ENCODE peak calls at places on chromosome 10, in ten cellular contexts. M, H, B, A, L, S, Z, I, K and F are unnamed samples.

GRCh38 chr10:50286517-50286916 is 35.2 kb upstream of the ASAH2 start:
- DNase-seq in M (no peak), H (peak), B (no peak), A (no peak), L (no peak), S (no peak), Z (no peak), I (peak), K (peak), F (no peak)

GRCh38 chr10:21336476-21337170 is 188.9 kb downstream of the SKIDA1 start:
- DNase-seq in M (no peak), H (peak), B (no peak), A (peak), L (peak), S (no peak), Z (no peak), I (peak), K (peak), F (no peak)

GRCh38 chr10:13528138-13528874 is 508 bp downstream of the BEND7 start:
- DNase-seq in M (peak), H (no peak), B (no peak), A (no peak), L (no peak), S (peak), Z (no peak), I (no peak), K (no peak), F (no peak)

GRCh38 chr10:77516575-77516974 is 121.0 kb downstream of the KCNMA1 start:
- DNase-seq in M (no peak), H (no peak), B (no peak), A (no peak), L (no peak), S (no peak), Z (no peak), I (no peak), K (no peak), F (no peak)

GRCh38 chr10:47409866-47410256 is 25.8 kb upstream of the ZNF488 start:
- DNase-seq in M (no peak), H (no peak), B (no peak), A (no peak), L (no peak), S (no peak), Z (no peak), I (no peak), K (no peak), F (no peak)

GRCh38 chr10:11901036-11901301 is 77.8 kb downstream of the PROSER2 start:
- DNase-seq in M (no peak), H (no peak), B (no peak), A (no peak), L (no peak), S (no peak), Z (no peak), I (no peak), K (no peak), F (no peak)

GRCh38 chr10:118621304-118621942 is 26.0 kb upstream of the PRLHR start:
- DNase-seq in M (no peak), H (no peak), B (no peak), A (no peak), L (no peak), S (no peak), Z (no peak), I (no peak), K (no peak), F (peak)

GRCh38 chr10:70918851-70919530 is 30.6 kb upstream of the PCBD1 start:
- DNase-seq in M (no peak), H (no peak), B (no peak), A (no peak), L (no peak), S (no peak), Z (no peak), I (no peak), K (no peak), F (no peak)

GRCh38 chr10:121188005-121188404 is 336.8 kb downstream of the WDR11 start:
- DNase-seq in M (no peak), H (no peak), B (no peak), A (no peak), L (no peak), S (no peak), Z (no peak), I (no peak), K (no peak), F (no peak)

GRCh38 chr10:48459270-48460147 is 145.4 kb downstream of the ARHGAP22 start:
- DNase-seq in M (no peak), H (no peak), B (no peak), A (no peak), L (no peak), S (no peak), Z (peak), I (no peak), K (no peak), F (no peak)

GRCh38 chr10:95792874-95793285 is 36.9 kb downstream of the ENTPD1 start:
- DNase-seq in M (no peak), H (peak), B (peak), A (no peak), L (no peak), S (no peak), Z (peak), I (peak), K (peak), F (no peak)

GRCh38 chr10:102669206-102670064 is 25.2 kb downstream of the TRIM8 start:
- DNase-seq in M (no peak), H (peak), B (no peak), A (no peak), L (no peak), S (peak), Z (no peak), I (no peak), K (no peak), F (no peak)

GRCh38 chr10:89279449-89279869 is 22.4 kb upstream of the IFIT2 start:
- DNase-seq in M (no peak), H (peak), B (no peak), A (no peak), L (no peak), S (no peak), Z (no peak), I (no peak), K (peak), F (no peak)

GRCh38 chr10:90965720-90966119 is 44.8 kb upstream of the ANKRD1 start:
- DNase-seq in M (no peak), H (no peak), B (no peak), A (no peak), L (no peak), S (no peak), Z (no peak), I (no peak), K (no peak), F (no peak)

GRCh38 chr10:31318382-31318853 is 598 bp upstream of the ZEB1 start:
- DNase-seq in M (no peak), H (peak), B (peak), A (no peak), L (peak), S (peak), Z (peak), I (no peak), K (peak), F (peak)

GRCh38 chr10:28400176-28400575 is 97.3 kb upstream of the MPP7 start:
- DNase-seq in M (no peak), H (no peak), B (no peak), A (no peak), L (no peak), S (no peak), Z (no peak), I (no peak), K (no peak), F (no peak)

GRCh38 chr10:97796651-97797050 is 24.9 kb upstream of the SFRP5 start:
- DNase-seq in M (no peak), H (no peak), B (peak), A (no peak), L (no peak), S (no peak), Z (no peak), I (no peak), K (no peak), F (peak)

GRCh38 chr10:67256984-67257383 is 331.1 kb downstream of the LRRTM3 start:
- DNase-seq in M (no peak), H (no peak), B (no peak), A (no peak), L (no peak), S (no peak), Z (no peak), I (no peak), K (peak), F (no peak)

GRCh38 chr10:71077143-71077581 is 135.2 kb upstream of the UNC5B start:
- DNase-seq in M (no peak), H (peak), B (no peak), A (no peak), L (no peak), S (no peak), Z (peak), I (no peak), K (no peak), F (no peak)

GRCh38 chr10:29353887-29354561 is 65.2 kb downstream of the LYZL1 start:
- DNase-seq in M (no peak), H (no peak), B (no peak), A (no peak), L (no peak), S (no peak), Z (no peak), I (no peak), K (no peak), F (no peak)

GRCh38 chr10:58209669-58210068 is 58.0 kb downstream of the IPMK start:
- DNase-seq in M (no peak), H (peak), B (no peak), A (no peak), L (no peak), S (no peak), Z (no peak), I (no peak), K (peak), F (no peak)

GRCh38 chr10:132229834-132230556 is 43.2 kb downstream of the DPYSL4 start:
- DNase-seq in M (no peak), H (no peak), B (peak), A (no peak), L (no peak), S (peak), Z (no peak), I (no peak), K (no peak), F (peak)

GRCh38 chr10:119644215-119644826 is 6.9 kb upstream of the BAG3 start:
- DNase-seq in M (peak), H (no peak), B (no peak), A (no peak), L (no peak), S (no peak), Z (no peak), I (no peak), K (no peak), F (no peak)

GRCh38 chr10:74328388-74328787 is 177.4 kb downstream of the ADK start:
- DNase-seq in M (no peak), H (no peak), B (no peak), A (no peak), L (no peak), S (no peak), Z (no peak), I (no peak), K (no peak), F (no peak)

GRCh38 chr10:47026301-47027107 is 115.3 kb downstream of the PTPN20 start:
- DNase-seq in M (no peak), H (no peak), B (no peak), A (no peak), L (no peak), S (no peak), Z (no peak), I (no peak), K (no peak), F (no peak)

GRCh38 chr10:113133497-113133896 is 183.4 kb downstream of the TCF7L2 start:
- DNase-seq in M (no peak), H (no peak), B (no peak), A (no peak), L (no peak), S (no peak), Z (no peak), I (peak), K (peak), F (no peak)

GRCh38 chr10:132592790-132593788 is 55.5 kb downstream of the INPP5A start:
- DNase-seq in M (no peak), H (no peak), B (peak), A (no peak), L (no peak), S (peak), Z (peak), I (no peak), K (no peak), F (peak)

GRCh38 chr10:101291254-101292193 is 62.3 kb upstream of the LBX1 start:
- DNase-seq in M (peak), H (peak), B (peak), A (no peak), L (no peak), S (peak), Z (peak), I (no peak), K (peak), F (peak)

GRCh38 chr10:122172311-122173008 is 98.6 kb upstream of the BTBD16 start:
- DNase-seq in M (no peak), H (peak), B (no peak), A (no peak), L (no peak), S (no peak), Z (no peak), I (no peak), K (no peak), F (no peak)

GRCh38 chr10:110081914-110082313 is 74.1 kb downstream of the ADD3 start:
- DNase-seq in M (no peak), H (peak), B (no peak), A (no peak), L (no peak), S (no peak), Z (no peak), I (no peak), K (peak), F (no peak)

GRCh38 chr10:3237530-3237929 is 64.9 kb upstream of the PITRM1 start:
- DNase-seq in M (no peak), H (no peak), B (no peak), A (no peak), L (no peak), S (no peak), Z (no peak), I (no peak), K (no peak), F (no peak)

GRCh38 chr10:3239920-3240909 is 67.6 kb upstream of the PITRM1 start:
- DNase-seq in M (no peak), H (peak), B (no peak), A (no peak), L (no peak), S (no peak), Z (no peak), I (no peak), K (no peak), F (no peak)

GRCh38 chr10:3241128-3242057 is 68.8 kb upstream of the PITRM1 start:
- DNase-seq in M (no peak), H (no peak), B (no peak), A (no peak), L (no peak), S (no peak), Z (no peak), I (no peak), K (no peak), F (no peak)

GRCh38 chr10:3238115-3238871 is 65.7 kb upstream of the PITRM1 start:
- DNase-seq in M (no peak), H (no peak), B (no peak), A (no peak), L (no peak), S (no peak), Z (no peak), I (no peak), K (no peak), F (no peak)

DNA sequence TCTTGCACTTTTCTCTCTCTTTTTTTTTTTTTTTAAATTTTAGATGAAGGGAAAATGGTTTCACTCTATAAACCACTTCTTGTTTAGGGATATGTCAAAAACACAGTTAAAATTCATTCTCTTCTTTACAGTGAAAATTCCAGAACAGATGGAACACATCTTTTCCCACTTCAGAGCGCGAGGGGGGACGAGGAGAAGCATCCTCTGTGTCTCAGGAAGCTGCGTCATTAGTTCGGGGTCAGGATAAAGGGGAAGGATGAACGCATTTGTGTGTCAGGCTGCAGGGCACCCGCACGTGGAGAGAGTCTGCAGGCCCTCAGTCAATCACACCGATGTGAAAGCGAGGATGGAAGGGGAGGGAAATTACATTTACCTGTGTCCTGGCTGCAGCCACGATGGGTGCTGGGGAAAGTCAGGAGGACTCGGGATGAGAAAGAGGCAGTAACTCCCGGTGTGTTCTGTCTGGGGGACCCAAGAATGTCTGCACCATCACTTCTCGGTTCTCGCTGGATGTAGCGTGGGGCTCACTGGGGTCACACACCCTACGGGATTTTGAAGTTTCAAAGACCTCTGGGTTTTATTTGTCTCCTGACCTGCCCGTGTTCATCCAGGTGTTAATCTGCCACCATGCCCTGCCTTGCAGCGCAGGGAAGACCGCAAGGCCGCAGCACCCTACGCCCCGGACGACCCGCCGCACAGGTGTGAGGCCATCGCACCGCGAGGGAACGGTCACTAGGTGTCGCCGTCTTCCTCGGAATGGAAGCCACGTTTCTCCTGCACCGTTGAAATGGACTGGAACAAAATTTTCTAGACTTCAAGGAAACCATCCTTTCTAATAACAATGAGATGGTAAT is 66.7 kb upstream of the PITRM1 start:
- DNase-seq in M (peak), H (peak), B (peak), A (peak), L (peak), S (peak), Z (peak), I (no peak), K (peak), F (peak)
- TF ChIP-seq CTCF in M (peak), H (peak), B (peak), A (peak), L (peak), S (peak), Z (peak), I (peak), K (peak), F (peak)

GRCh38 chr10:55668326-55668922 is 692.6 kb downstream of the ZWINT start:
- DNase-seq in M (no peak), H (no peak), B (peak), A (no peak), L (no peak), S (no peak), Z (no peak), I (no peak), K (no peak), F (no peak)
- TF ChIP-seq CTCF in M (peak), H (no peak), B (peak), A (peak), L (no peak), S (peak), Z (no peak), I (no peak), K (no peak), F (no peak)

DNA sequence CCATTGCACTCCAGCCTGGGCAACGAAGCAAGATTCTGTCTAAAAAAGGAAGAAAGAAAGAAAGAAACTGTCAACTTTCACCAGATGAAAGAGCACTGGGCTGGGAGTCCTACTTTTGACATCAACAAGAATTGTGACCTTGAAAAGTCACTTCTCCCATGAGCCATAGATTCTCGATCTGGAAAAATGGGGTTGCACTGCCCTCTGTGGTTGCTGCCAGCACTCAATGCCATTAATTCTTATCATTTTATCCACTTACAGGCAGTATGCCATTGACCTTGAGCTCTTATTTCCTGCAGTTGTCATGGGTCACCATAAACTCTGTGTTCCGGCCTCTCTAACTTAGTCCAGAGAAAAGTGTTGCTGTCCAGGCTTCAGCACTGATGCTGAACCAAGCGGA is 137.2 kb downstream of the NOC3L start:
- DNase-seq in M (no peak), H (no peak), B (no peak), A (no peak), L (no peak), S (no peak), Z (no peak), I (no peak), K (no peak), F (no peak)
- TF ChIP-seq CTCF in M (no peak), H (peak), B (no peak), A (peak), L (no peak), S (no peak), Z (no peak), I (no peak), K (peak), F (no peak)

GRCh38 chr10:104640339-104641149 is 546 bp upstream of the SORCS3 start:
- DNase-seq in M (peak), H (no peak), B (no peak), A (no peak), L (no peak), S (no peak), Z (no peak), I (no peak), K (no peak), F (no peak)
- TF ChIP-seq CTCF in M (peak), H (no peak), B (no peak), A (no peak), L (no peak), S (no peak), Z (no peak), I (no peak), K (no peak), F (no peak)

GRCh38 chr10:8403711-8404371 is 349.4 kb downstream of the GATA3 start:
- DNase-seq in M (no peak), H (no peak), B (peak), A (no peak), L (no peak), S (no peak), Z (no peak), I (no peak), K (no peak), F (peak)
- TF ChIP-seq CTCF in M (peak), H (no peak), B (peak), A (no peak), L (no peak), S (peak), Z (no peak), I (no peak), K (no peak), F (peak)

DNA sequence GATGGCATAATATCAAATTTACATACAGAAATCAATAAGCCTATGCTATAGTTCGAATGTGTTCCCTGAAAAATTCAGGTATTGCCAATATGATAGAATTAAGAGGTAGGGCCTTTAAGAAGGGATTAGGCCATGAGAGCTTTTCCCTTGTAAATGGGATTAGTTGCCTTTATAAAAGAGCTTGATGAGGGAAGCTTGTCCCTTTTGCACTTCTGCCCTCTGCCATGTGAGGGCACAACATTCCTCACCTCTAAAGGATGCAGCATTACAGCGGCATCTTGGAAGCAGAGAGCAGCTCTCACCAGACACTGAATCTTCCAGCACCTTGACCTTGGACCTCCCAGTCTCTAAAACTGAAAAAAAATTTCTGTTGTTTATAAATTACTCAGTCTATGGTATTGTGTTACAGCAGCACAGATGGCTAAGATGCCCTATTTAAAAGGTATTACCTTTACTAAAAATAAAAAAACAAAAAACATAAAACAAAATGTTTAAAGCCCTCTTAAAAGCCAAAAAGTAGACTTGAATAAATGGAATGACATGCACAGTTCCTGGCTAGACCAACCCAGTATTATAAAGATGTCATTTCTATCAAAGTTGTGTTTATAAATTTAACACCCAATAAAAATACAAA is 909.6 kb downstream of the REEP3 start:
- DNase-seq in M (peak), H (no peak), B (peak), A (no peak), L (no peak), S (no peak), Z (no peak), I (no peak), K (peak), F (peak)
- TF ChIP-seq CTCF in M (peak), H (no peak), B (no peak), A (no peak), L (no peak), S (no peak), Z (no peak), I (peak), K (peak), F (no peak)

GRCh38 chr10:125562737-125563136 is 120.2 kb downstream of the TEX36 start:
- DNase-seq in M (no peak), H (no peak), B (no peak), A (no peak), L (no peak), S (no peak), Z (no peak), I (no peak), K (no peak), F (peak)
- TF ChIP-seq CTCF in M (no peak), H (no peak), B (no peak), A (peak), L (no peak), S (no peak), Z (no peak), I (no peak), K (no peak), F (no peak)